ENCODE peak calls at places on chromosomes 2 and 18, in six cellular contexts. W is HCT116, Y is K562, D is sigmoid colon, U is endothelial cell of umbilical vein, G is spleen. N is an unnamed sample.
A peak's percentile ranks its signal among the peaks of the same experiment; 100 is the strongest.

GRCh38 chr18:22956226-22956625 is 23.1 kb downstream of the RBBP8 start:
- DNase-seq in W (no peak), Y (no peak), D (no peak), U (no peak), G (no peak), N (no peak)

GRCh38 chr2:74177697-74178096 is 982 bp downstream of the MOB1A start:
- DNase-seq in W (no peak), Y (no peak), D (no peak), U (no peak), G (no peak), N (no peak)

GRCh38 chr18:77059294-77059916 is 73.2 kb downstream of the MBP start:
- DNase-seq in W (peak; percentile 67), Y (peak; percentile 57), D (no peak), U (peak; percentile 67), G (no peak), N (no peak)

GRCh38 chr2:68829764-68830163 is 41.4 kb downstream of the BMP10 start:
- DNase-seq in W (no peak), Y (no peak), D (no peak), U (no peak), G (no peak), N (no peak)

GRCh38 chr2:33812707-33813106 is 213.6 kb upstream of the FAM98A start:
- DNase-seq in W (no peak), Y (no peak), D (no peak), U (no peak), G (no peak), N (no peak)

GRCh38 chr2:240947176-240947575 is 41.0 kb downstream of the CROCC2 start:
- DNase-seq in W (no peak), Y (no peak), D (peak; percentile 13), U (no peak), G (peak; percentile 55), N (no peak)

GRCh38 chr2:98674233-98674964 is 56.5 kb downstream of the MGAT4A start:
- DNase-seq in W (no peak), Y (no peak), D (no peak), U (no peak), G (no peak), N (no peak)

GRCh38 chr2:80136338-80136737 is 168.2 kb downstream of the LRRTM1 start:
- DNase-seq in W (no peak), Y (no peak), D (no peak), U (no peak), G (no peak), N (no peak)

GRCh38 chr2:60347781-60348180 is 205.7 kb downstream of the BCL11A start:
- DNase-seq in W (no peak), Y (no peak), D (no peak), U (no peak), G (no peak), N (no peak)

GRCh38 chr2:190376591-190377245 is 31.4 kb upstream of the MFSD6 start:
- DNase-seq in W (no peak), Y (no peak), D (no peak), U (no peak), G (no peak), N (no peak)

GRCh38 chr2:26847663-26848335 is at the start of gene DPYSL5:
- DNase-seq in W (peak; percentile 10), Y (peak; percentile 28), D (no peak), U (no peak), G (no peak), N (no peak)

GRCh38 chr18:49178736-49179135 is 228.0 kb upstream of the SMAD7 start:
- DNase-seq in W (peak; percentile 19), Y (peak; percentile 52), D (no peak), U (peak; percentile 37), G (no peak), N (no peak)

GRCh38 chr2:188622898-188623297 is 331.2 kb downstream of the GULP1 start:
- DNase-seq in W (no peak), Y (no peak), D (no peak), U (no peak), G (no peak), N (no peak)

GRCh38 chr2:158402665-158403064 is 53.9 kb downstream of the CCDC148 start:
- DNase-seq in W (no peak), Y (no peak), D (no peak), U (no peak), G (no peak), N (no peak)

GRCh38 chr2:190837417-190837816 is 43.2 kb upstream of the GLS start:
- DNase-seq in W (peak; percentile 51), Y (no peak), D (no peak), U (no peak), G (no peak), N (no peak)

GRCh38 chr2:138641277-138641676 is 138.9 kb downstream of the NXPH2 start:
- DNase-seq in W (no peak), Y (no peak), D (no peak), U (no peak), G (no peak), N (no peak)

GRCh38 chr2:131035826-131036231 is 57.4 kb downstream of the FAM168B start:
- DNase-seq in W (no peak), Y (no peak), D (peak; percentile 58), U (no peak), G (peak; percentile 49), N (no peak)

GRCh38 chr2:39723497-39723896 is 55.6 kb downstream of the THUMPD2 start:
- DNase-seq in W (no peak), Y (no peak), D (no peak), U (no peak), G (no peak), N (no peak)

GRCh38 chr18:25449046-25449445 is 97.1 kb upstream of the ZNF521 start:
- DNase-seq in W (no peak), Y (no peak), D (no peak), U (no peak), G (no peak), N (no peak)

GRCh38 chr2:204860249-204860648 is 315.0 kb downstream of the PARD3B start:
- DNase-seq in W (no peak), Y (no peak), D (peak; percentile 80), U (no peak), G (no peak), N (no peak)

GRCh38 chr2:7619203-7619602 is 702.0 kb downstream of the RNF144A start:
- DNase-seq in W (no peak), Y (no peak), D (no peak), U (no peak), G (no peak), N (no peak)

GRCh38 chr18:21851327-21851961 is 110.9 kb downstream of the MIB1 start:
- DNase-seq in W (no peak), Y (peak; percentile 19), D (no peak), U (peak; percentile 32), G (no peak), N (no peak)

DNA sequence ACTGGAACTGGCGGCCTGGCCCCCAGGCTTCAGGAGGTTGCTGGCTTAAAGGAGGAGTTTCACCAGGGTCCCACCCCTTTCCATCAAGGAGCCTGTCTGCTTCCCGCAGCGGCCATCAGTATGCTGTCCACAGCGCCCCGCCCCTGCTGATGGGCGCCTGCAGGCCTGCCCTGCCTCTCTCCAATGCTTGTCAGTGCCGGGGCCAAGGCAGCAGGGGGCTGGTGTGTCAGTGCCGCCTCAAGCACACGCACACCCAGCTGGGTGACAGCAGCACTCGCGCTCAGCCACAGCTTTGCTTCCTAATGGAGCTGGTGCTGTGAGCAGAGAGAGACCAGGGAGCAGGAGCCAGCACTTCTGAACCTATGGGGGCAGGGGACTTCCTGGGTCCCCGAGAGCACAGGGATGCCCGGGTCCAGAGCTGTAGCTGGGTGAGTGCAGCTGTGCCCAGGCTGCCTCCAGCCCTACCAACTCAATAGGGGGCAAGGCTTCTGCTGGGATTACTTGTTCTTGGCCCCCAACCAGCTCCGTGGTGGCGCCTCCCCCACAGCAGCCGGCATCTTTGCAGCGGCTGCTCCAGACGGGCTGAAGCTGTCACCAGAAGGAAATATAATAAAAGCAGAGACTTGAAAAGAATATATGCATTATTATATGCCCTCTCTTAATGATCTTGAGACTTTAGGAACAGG is 377.2 kb upstream of the LRATD1 start:
- DNase-seq in W (no peak), Y (no peak), D (no peak), U (no peak), G (no peak), N (no peak)
- TF ChIP-seq POLR2A in W (no peak), Y (no peak), D (no peak), U (no peak), G (no peak), N (no peak)

GRCh38 chr2:96324716-96325037 is 440 bp upstream of the ITPRIPL1 start:
- DNase-seq in W (no peak), Y (no peak), D (no peak), U (no peak), G (no peak), N (no peak)
- H3K4me3 ChIP-seq in W (peak overlapping the region; percentile 72), Y (peak overlapping the region; percentile 44), D (peak overlapping the region; percentile 51), U (peak overlapping the region; percentile 86), G (peak overlapping the region; percentile 56), N (peak overlapping the region; percentile 33)

DNA sequence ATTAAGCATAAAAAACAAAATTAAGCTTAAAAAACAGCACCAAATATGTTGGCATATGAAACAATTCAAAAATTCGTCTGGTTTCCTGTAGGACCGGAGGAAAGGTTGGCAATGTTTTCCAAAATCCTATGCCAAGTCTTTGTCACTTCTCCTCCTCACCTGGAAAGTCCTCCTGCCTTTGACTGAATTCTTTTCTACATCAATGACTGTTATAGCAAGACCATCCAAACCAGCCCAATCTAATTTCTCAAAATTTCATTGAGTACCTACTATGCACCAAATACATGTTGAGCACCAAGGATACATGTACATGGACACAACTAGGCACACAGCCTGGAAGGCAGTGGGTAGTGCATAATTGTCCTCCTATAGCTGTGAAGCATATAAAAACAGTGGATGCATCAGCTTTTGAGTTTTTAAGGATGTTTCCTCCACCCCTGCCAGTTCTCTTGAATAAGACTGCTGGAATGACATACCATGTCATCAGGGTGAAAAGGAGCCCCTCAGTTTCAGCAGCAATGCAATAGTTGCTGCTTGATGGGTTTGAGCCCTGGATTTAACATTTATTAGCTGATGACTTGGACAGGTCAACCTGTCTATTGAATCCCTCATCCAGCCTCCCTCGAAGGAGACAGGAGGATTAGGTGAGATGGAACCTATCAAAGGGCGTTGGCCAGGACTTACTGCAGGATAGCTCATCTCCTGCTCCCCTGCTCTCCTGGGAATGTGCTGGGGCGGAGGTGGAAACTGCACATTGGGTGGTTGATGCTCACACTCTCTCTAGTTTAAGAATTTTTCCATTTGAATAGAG is 4.5 kb downstream of the FABP1 start:
- DNase-seq in W (no peak), Y (no peak), D (no peak), U (no peak), G (no peak), N (no peak)
- TF ChIP-seq POLR2AphosphoS5 in W (no peak), Y (no peak), D (no peak), U (no peak), G (no peak), N (no peak)

GRCh38 chr2:61905372-61906186 is at the start of gene COMMD1:
- DNase-seq in W (no peak), Y (peak; percentile 84), D (peak; percentile 85), U (peak; percentile 82), G (peak; percentile 97), N (peak; percentile 77)
- TF ChIP-seq POLR2A in W (peak; percentile 79), Y (peak; percentile 76), D (peak; percentile 43), U (peak; percentile 96), G (peak; percentile 23), N (peak; percentile 35)

GRCh38 chr2:186592137-186592875 is 2.5 kb downstream of the ITGAV start:
- DNase-seq in W (no peak), Y (no peak), D (no peak), U (peak; percentile 28), G (no peak), N (no peak)
- H3K4me3 ChIP-seq in W (no peak overlapping the region), Y (no peak overlapping the region), D (peak overlapping the region; percentile 87), U (no peak overlapping the region), G (no peak overlapping the region), N (no peak overlapping the region)

GRCh38 chr2:9378433-9379371 is 44.6 kb downstream of the ITGB1BP1 start:
- DNase-seq in W (no peak), Y (no peak), D (peak; percentile 91), U (peak; percentile 60), G (no peak), N (no peak)
- TF ChIP-seq POLR2AphosphoS5 in W (no peak), Y (no peak), D (peak; percentile 31), U (peak; percentile 37), G (no peak), N (no peak)